ENCODE peak calls at places on chromosome 12, in eight cellular contexts. B, V, T, O, R, Q, L and P are unnamed samples.

GRCh38 chr12:52798671-52799497 is 3.0 kb upstream of the KRT3 start:
- DNase-seq in B (no peak), V (no peak), T (peak), O (peak), R (peak), Q (no peak), L (no peak), P (no peak)

GRCh38 chr12:50618864-50619609 is 114.3 kb downstream of the DIP2B start:
- DNase-seq in B (no peak), V (no peak), T (no peak), O (peak), R (no peak), Q (no peak), L (no peak), P (no peak)

GRCh38 chr12:59075141-59075540 is 154.8 kb upstream of the LRIG3 start:
- DNase-seq in B (no peak), V (no peak), T (no peak), O (no peak), R (no peak), Q (no peak), L (no peak), P (no peak)

GRCh38 chr12:52419656-52420055 is 13.5 kb upstream of the KRT82 start:
- DNase-seq in B (no peak), V (no peak), T (no peak), O (peak), R (peak), Q (no peak), L (no peak), P (no peak)

GRCh38 chr12:112218150-112218549 is 92.8 kb downstream of the TRAFD1 start:
- DNase-seq in B (no peak), V (no peak), T (no peak), O (no peak), R (peak), Q (no peak), L (no peak), P (no peak)

GRCh38 chr12:51210690-51211395 is 7.0 kb downstream of the POU6F1 start:
- DNase-seq in B (no peak), V (no peak), T (no peak), O (no peak), R (no peak), Q (no peak), L (no peak), P (no peak)

GRCh38 chr12:80582431-80582830 is 125.0 kb upstream of the MYF6 start:
- DNase-seq in B (no peak), V (no peak), T (no peak), O (no peak), R (peak), Q (peak), L (no peak), P (no peak)

GRCh38 chr12:106345739-106346138 is 11.8 kb upstream of the POLR3B start:
- DNase-seq in B (peak), V (no peak), T (peak), O (peak), R (peak), Q (no peak), L (no peak), P (no peak)

GRCh38 chr12:123936471-123936870 is 36.2 kb downstream of the CCDC92 start:
- DNase-seq in B (no peak), V (no peak), T (no peak), O (no peak), R (no peak), Q (no peak), L (no peak), P (no peak)

GRCh38 chr12:117356048-117356447 is 5.4 kb downstream of the NOS1 start:
- DNase-seq in B (no peak), V (no peak), T (no peak), O (no peak), R (peak), Q (no peak), L (no peak), P (no peak)

GRCh38 chr12:6250343-6250742 is 50.1 kb downstream of the CD9 start:
- DNase-seq in B (no peak), V (no peak), T (peak), O (no peak), R (peak), Q (no peak), L (no peak), P (no peak)

GRCh38 chr12:116594325-116595038 is 35.3 kb downstream of the MAP1LC3B2 start:
- DNase-seq in B (no peak), V (no peak), T (no peak), O (no peak), R (no peak), Q (no peak), L (peak), P (peak)

GRCh38 chr12:116400671-116401357 is 123.3 kb upstream of the MED13L start:
- DNase-seq in B (no peak), V (no peak), T (no peak), O (no peak), R (no peak), Q (no peak), L (no peak), P (no peak)

GRCh38 chr12:116771651-116772050 is 33.5 kb downstream of the RNFT2 start:
- DNase-seq in B (no peak), V (no peak), T (no peak), O (peak), R (no peak), Q (no peak), L (no peak), P (no peak)

GRCh38 chr12:70366581-70367267 is 634 bp downstream of the KCNMB4 start:
- DNase-seq in B (peak), V (peak), T (peak), O (peak), R (peak), Q (peak), L (peak), P (peak)

GRCh38 chr12:100229036-100229635 is 28.5 kb downstream of the ACTR6 start:
- DNase-seq in B (peak), V (no peak), T (peak), O (peak), R (peak), Q (no peak), L (no peak), P (no peak)

GRCh38 chr12:56980941-56981530 is 23.6 kb upstream of the RDH16 start:
- DNase-seq in B (no peak), V (no peak), T (no peak), O (no peak), R (no peak), Q (no peak), L (no peak), P (no peak)

GRCh38 chr12:29023436-29024076 is 125.5 kb upstream of the FAR2 start:
- DNase-seq in B (no peak), V (no peak), T (no peak), O (no peak), R (no peak), Q (no peak), L (no peak), P (no peak)

GRCh38 chr12:74021937-74022336 is 515.7 kb upstream of the ATXN7L3B start:
- DNase-seq in B (peak), V (no peak), T (peak), O (peak), R (no peak), Q (peak), L (no peak), P (peak)

DNA sequence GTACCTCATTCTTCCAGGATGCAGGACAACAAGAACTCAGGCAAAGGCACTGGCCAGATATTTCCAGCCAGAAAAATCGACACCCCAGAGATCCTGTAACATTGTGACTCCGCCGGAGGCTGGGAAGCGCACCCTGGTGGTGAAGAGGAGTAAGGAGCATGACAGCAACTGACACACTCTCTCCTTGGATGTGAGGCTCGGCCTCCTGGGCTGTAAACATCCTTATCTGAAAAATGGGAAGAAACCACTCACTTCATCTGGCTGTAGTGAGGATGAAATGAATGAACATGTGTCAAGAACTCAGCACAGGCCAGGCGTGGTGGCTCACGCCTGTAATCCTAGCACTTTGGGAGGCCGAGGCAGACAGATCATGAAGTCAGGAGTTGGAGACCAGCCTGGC is 27.5 kb downstream of the TCHP start:
- DNase-seq in B (peak), V (no peak), T (peak), O (no peak), R (peak), Q (no peak), L (no peak), P (peak)
- TF ChIP-seq CTCF in B (peak), V (no peak), T (peak), O (peak), R (peak), Q (peak), L (peak), P (peak)

GRCh38 chr12:12349711-12350665 is at the start of gene MANSC1:
- DNase-seq in B (peak), V (no peak), T (no peak), O (no peak), R (peak), Q (peak), L (peak), P (peak)
- TF ChIP-seq CTCF in B (peak), V (no peak), T (peak), O (peak), R (peak), Q (peak), L (peak), P (peak)

DNA sequence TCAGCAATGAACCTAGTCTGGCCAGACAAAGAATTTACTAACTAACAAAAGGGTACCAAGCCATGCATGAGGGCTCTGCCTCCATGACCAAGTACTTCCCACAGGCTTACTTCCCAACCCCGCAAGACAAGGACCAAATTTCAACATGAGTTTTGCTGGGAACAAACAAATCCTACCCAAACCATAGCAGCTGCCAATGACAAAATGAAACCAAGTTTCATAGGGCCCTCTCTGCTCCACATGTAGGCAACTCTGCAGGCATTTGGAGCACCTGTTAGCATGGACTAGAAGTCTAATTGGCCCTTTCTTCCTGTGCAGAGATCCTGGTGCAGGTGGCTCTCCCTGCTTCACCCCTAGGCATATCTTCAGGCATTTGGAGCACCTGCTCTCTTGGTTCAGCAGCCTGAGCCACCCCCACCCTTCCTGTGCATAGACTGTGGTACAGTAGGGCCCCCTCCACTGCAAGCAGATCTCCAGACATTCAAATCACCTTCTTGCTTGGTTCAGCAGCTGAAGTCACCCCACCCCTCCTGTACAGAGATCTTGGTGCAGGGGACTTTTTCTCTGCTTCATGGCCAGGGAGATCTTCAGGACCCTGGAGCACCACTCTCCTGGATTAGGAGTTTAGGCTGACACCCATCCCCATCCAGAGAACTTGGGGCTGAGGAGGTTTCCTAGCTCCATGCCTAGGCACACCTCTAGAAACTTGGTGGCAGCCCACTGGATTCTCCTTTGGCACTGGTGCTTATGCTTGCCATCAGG is 308.7 kb downstream of the RPAP3 start:
- DNase-seq in B (no peak), V (no peak), T (no peak), O (no peak), R (peak), Q (peak), L (no peak), P (no peak)
- TF ChIP-seq CTCF in B (no peak), V (no peak), T (no peak), O (no peak), R (no peak), Q (no peak), L (no peak), P (no peak)

GRCh38 chr12:18411453-18411852 is 150.1 kb downstream of the PIK3C2G start:
- DNase-seq in B (no peak), V (no peak), T (no peak), O (no peak), R (no peak), Q (no peak), L (no peak), P (no peak)

GRCh38 chr12:18414671-18415070 is 153.4 kb downstream of the PIK3C2G start:
- DNase-seq in B (no peak), V (no peak), T (no peak), O (no peak), R (no peak), Q (no peak), L (no peak), P (no peak)

DNA sequence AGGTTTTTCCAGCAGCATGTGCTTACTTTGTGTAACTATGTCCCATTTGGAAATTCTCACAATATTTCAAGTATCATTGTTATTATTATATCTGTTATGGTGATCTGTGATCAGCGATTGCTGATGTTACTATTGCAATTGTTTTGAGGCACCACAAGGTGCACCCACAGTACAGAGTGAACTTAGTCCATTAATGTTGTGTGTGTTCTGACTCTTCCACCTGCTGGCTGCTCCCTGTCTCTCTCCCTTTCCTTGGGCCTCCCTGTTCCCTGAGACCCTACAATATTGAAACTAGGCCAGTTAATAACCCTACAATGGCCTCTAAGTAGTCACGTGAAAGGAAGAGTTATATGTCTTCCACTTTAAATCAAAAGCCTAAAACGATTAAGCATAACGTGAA is 153.9 kb downstream of the PIK3C2G start:
- DNase-seq in B (no peak), V (no peak), T (no peak), O (no peak), R (no peak), Q (no peak), L (no peak), P (no peak)
- TF ChIP-seq CTCF in B (no peak), V (no peak), T (no peak), O (no peak), R (no peak), Q (no peak), L (no peak), P (no peak)

DNA sequence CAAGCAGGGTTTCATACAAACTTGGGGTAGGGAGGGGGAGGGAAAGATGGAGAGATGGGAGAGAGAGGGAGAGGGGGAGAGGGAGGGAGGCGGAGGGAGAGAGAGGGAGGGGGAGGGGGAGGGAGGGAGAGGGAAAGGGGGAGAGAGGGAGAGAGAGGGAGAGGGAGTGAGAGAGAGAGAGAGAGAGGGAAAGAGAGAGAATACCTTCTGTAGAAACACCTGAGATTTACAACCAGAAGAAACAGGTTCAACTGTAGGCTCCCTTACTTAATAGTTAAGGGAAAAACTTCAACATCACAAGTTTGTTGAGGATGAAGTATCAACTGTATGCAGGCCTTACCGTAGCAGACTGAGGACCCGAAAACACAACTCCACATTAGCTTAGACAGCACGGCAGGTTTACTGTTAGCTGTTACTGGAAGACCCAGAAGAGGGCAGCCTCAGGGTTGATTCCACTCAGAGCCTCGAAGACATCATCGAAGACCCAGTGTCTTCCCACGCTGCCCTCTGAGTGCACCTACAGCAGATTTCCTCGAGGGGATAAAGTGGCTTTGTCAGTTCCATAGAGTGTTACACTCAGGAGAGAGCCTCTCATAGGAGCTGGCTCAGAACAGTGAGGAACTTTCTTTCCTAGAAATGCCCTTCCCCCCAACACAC is 72.4 kb downstream of the NT5DC3 start:
- DNase-seq in B (no peak), V (no peak), T (no peak), O (no peak), R (no peak), Q (no peak), L (no peak), P (no peak)
- TF ChIP-seq CTCF in B (no peak), V (no peak), T (no peak), O (no peak), R (no peak), Q (no peak), L (no peak), P (no peak)

GRCh38 chr12:122730215-122731014 is at the start of gene HCAR1:
- DNase-seq in B (peak), V (no peak), T (no peak), O (peak), R (peak), Q (no peak), L (peak), P (no peak)
- TF ChIP-seq CTCF in B (no peak), V (no peak), T (no peak), O (peak), R (no peak), Q (no peak), L (no peak), P (no peak)

GRCh38 chr12:105289114-105289904 is 41.2 kb upstream of the C12orf75 start:
- DNase-seq in B (peak), V (no peak), T (no peak), O (no peak), R (peak), Q (no peak), L (no peak), P (no peak)

GRCh38 chr12:105287408-105287807 is 43.1 kb upstream of the C12orf75 start:
- DNase-seq in B (no peak), V (no peak), T (no peak), O (no peak), R (no peak), Q (no peak), L (no peak), P (no peak)

GRCh38 chr12:105285378-105285777 is 45.1 kb upstream of the C12orf75 start:
- DNase-seq in B (no peak), V (no peak), T (no peak), O (no peak), R (no peak), Q (no peak), L (no peak), P (no peak)

GRCh38 chr12:105291531-105291930 is 39.0 kb upstream of the C12orf75 start:
- DNase-seq in B (no peak), V (no peak), T (no peak), O (no peak), R (no peak), Q (no peak), L (no peak), P (no peak)

GRCh38 chr12:105288311-105288996 is 42.0 kb upstream of the C12orf75 start:
- DNase-seq in B (no peak), V (no peak), T (no peak), O (no peak), R (no peak), Q (no peak), L (no peak), P (no peak)
- TF ChIP-seq CTCF in B (no peak), V (no peak), T (no peak), O (peak), R (no peak), Q (no peak), L (no peak), P (no peak)

GRCh38 chr12:21657336-21658077 is at the start of gene LDHB:
- DNase-seq in B (no peak), V (peak), T (peak), O (peak), R (peak), Q (peak), L (peak), P (peak)
- TF ChIP-seq CTCF in B (no peak), V (no peak), T (no peak), O (no peak), R (no peak), Q (no peak), L (no peak), P (no peak)

GRCh38 chr12:109044241-109044640 is 8.1 kb upstream of the USP30 start:
- DNase-seq in B (no peak), V (no peak), T (no peak), O (no peak), R (no peak), Q (no peak), L (no peak), P (no peak)

GRCh38 chr12:109052415-109053323 is at the start of gene USP30:
- DNase-seq in B (peak), V (peak), T (peak), O (peak), R (peak), Q (peak), L (peak), P (peak)

GRCh38 chr12:109052097-109052414 is 320 bp upstream of the USP30 start:
- DNase-seq in B (no peak), V (no peak), T (no peak), O (no peak), R (no peak), Q (no peak), L (no peak), P (no peak)

GRCh38 chr12:109047081-109047805 is 5.1 kb upstream of the USP30 start:
- DNase-seq in B (no peak), V (no peak), T (no peak), O (peak), R (peak), Q (no peak), L (no peak), P (no peak)
- TF ChIP-seq CTCF in B (no peak), V (no peak), T (no peak), O (no peak), R (no peak), Q (no peak), L (no peak), P (no peak)